ENCODE peak calls at places on chromosome 11, in seven cellular contexts. W is IMR-90, Z is neuronal stem cell, J is mesenchymal stem cell, S is H9, Y is mesendoderm, H is H1. F is an unnamed sample.

GRCh38 chr11:17918049-17918605 is 94.7 kb downstream of the SERGEF start:
- DNase-seq in W (no peak), Z (no peak), J (no peak), S (peak; percentile 48), Y (no peak), H (no peak), F (peak; percentile 23)

GRCh38 chr11:118415739-118416068 is 14.3 kb downstream of the ATP5MG start:
- DNase-seq in W (peak; percentile 98), Z (no peak), J (peak; percentile 95), S (peak; percentile 73), Y (peak; percentile 99), H (peak; percentile 49), F (peak; percentile 82)

GRCh38 chr11:115657586-115657985 is 153.4 kb upstream of the CADM1 start:
- DNase-seq in W (peak; percentile 70), Z (no peak), J (no peak), S (no peak), Y (no peak), H (no peak), F (no peak)

GRCh38 chr11:88979641-88980040 is 86.1 kb downstream of the GRM5 start:
- DNase-seq in W (peak; percentile 76), Z (no peak), J (peak; percentile 6), S (no peak), Y (peak; percentile 43), H (no peak), F (no peak)

GRCh38 chr11:92828576-92828975 is 140.9 kb upstream of the MTNR1B start:
- DNase-seq in W (no peak), Z (peak; percentile 17), J (no peak), S (no peak), Y (peak; percentile 51), H (no peak), F (no peak)

GRCh38 chr11:133388260-133388659 is 144.0 kb downstream of the OPCML start:
- DNase-seq in W (no peak), Z (no peak), J (no peak), S (no peak), Y (no peak), H (no peak), F (no peak)

GRCh38 chr11:74024630-74025029 is 15.7 kb upstream of the UCP3 start:
- DNase-seq in W (peak; percentile 92), Z (no peak), J (peak; percentile 89), S (no peak), Y (no peak), H (no peak), F (no peak)

GRCh38 chr11:15208570-15209222 is 94.0 kb downstream of the INSC start:
- DNase-seq in W (peak; percentile 53), Z (peak; percentile 80), J (peak; percentile 65), S (peak; percentile 88), Y (peak; percentile 74), H (peak; percentile 92), F (peak; percentile 81)

GRCh38 chr11:44174846-44175245 is 79.4 kb downstream of the EXT2 start:
- DNase-seq in W (no peak), Z (no peak), J (no peak), S (no peak), Y (no peak), H (no peak), F (no peak)

GRCh38 chr11:123434911-123435310 is 4.8 kb downstream of the GRAMD1B start:
- DNase-seq in W (no peak), Z (peak; percentile 69), J (no peak), S (no peak), Y (peak; percentile 89), H (no peak), F (peak; percentile 58)
- H3K4ac ChIP-seq in W (no peak overlapping the region), Z (no peak overlapping the region), J (no peak overlapping the region), S (no peak overlapping the region), Y (no peak overlapping the region), H (no peak overlapping the region), F (no peak overlapping the region)

DNA sequence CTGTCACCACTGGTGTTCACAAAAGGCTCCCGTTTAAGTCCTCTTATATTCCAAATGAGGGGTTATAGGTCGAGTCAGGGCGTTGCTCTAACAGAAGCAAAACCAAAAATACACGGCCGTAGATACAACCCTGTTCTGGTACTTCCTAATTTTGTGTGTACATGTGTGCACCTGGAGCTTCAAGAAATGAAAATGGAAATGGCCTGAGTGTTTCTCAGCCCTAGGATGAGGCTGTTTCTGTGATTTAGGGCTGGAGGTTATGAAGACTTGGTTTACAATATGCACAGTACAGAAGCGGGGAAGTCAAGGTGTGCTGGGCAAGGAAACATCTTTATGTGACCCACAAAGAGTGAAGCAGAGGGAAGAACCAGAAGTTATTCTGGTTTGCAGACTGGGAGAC is 110.4 kb upstream of the OR4B1 start:
- DNase-seq in W (no peak), Z (no peak), J (no peak), S (no peak), Y (no peak), H (no peak), F (no peak)
- H3K4me1 ChIP-seq in W (peaks cover 11% of the 10 kb centered on the region), Z (peaks cover 15% of the 10 kb centered on the region), J (peaks cover 37% of the 10 kb centered on the region), S (peaks cover 4% of the 10 kb centered on the region), Y (peaks cover 3% of the 10 kb centered on the region), H (peaks cover 3% of the 10 kb centered on the region), F (peaks cover 3% of the 10 kb centered on the region)

DNA sequence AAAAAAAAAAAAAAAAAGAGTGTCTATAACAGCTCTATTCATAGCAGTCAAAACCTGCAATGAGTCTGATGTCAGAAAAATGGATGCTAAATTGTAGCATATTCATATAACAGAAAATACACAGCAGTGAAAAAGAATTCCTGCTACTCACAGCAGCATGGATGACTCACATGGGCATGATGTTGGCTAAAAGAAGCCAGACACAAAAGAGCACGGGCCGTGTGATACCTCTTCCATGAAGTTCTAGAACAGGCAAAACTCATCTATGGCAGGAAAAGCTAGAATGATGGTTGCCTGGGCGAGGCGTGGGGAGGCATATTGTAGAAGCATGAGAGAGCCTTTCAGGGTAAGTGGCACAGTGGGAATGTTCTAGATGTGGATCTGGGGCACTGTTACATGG is 18.9 kb downstream of the PLAAT3 start:
- DNase-seq in W (peak; percentile 56), Z (no peak), J (no peak), S (no peak), Y (no peak), H (no peak), F (no peak)
- H2BK5ac ChIP-seq in W (no peak overlapping the region), Z (no peak overlapping the region), J (no peak overlapping the region), S (no peak overlapping the region), Y (no peak overlapping the region), H (no peak overlapping the region), F (no peak overlapping the region)

GRCh38 chr11:813440-814096 is 3.8 kb downstream of the RPLP2 start:
- DNase-seq in W (no peak), Z (no peak), J (no peak), S (no peak), Y (no peak), H (no peak), F (no peak)
- H3K4ac ChIP-seq in W (no peak overlapping the region), Z (no peak overlapping the region), J (no peak overlapping the region), S (no peak overlapping the region), Y (no peak overlapping the region), H (no peak overlapping the region), F (no peak overlapping the region)

DNA sequence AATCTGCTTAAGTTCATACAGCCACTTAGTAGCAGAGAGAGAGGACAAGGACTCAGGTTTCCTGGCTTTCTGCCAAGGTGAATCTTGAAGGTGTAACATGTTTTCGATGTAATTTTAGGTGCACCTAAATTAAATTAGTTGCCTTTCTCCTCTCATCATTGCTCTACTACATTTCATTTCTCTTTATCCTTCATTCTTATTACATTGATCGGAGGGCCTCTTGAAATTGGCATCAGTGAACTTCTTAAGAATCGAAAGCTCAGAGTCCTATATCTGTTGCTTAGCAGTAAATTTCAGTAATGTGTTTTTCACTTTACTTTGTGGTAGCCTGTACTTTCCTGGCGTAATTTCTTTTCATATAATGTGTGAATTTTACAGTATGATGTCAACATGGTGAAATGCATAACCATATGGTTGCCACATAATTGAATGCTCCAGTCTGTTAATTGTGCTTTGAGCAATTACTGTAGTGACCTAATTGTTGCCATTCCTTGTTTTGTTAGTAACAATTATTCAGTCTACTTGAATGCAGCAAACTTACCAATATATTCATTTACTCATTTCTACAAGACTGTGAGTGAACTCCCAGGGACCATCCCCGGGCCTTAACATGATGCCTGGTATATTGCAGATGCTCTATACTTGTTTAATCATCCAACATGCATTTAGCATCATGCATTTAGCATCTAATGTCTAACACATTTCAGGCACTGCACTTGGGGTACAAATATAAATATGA is 138.1 kb downstream of the MAML2 start:
- DNase-seq in W (no peak), Z (no peak), J (no peak), S (no peak), Y (no peak), H (no peak), F (no peak)
- H3K4me1 ChIP-seq in W (peaks cover 3% of the 10 kb centered on the region), Z (peaks cover 13% of the 10 kb centered on the region), J (peaks cover 5% of the 10 kb centered on the region), S (peaks cover 4% of the 10 kb centered on the region), Y (peaks cover 4% of the 10 kb centered on the region), H (no peaks in the 10 kb centered on the region), F (peaks cover 10% of the 10 kb centered on the region)

DNA sequence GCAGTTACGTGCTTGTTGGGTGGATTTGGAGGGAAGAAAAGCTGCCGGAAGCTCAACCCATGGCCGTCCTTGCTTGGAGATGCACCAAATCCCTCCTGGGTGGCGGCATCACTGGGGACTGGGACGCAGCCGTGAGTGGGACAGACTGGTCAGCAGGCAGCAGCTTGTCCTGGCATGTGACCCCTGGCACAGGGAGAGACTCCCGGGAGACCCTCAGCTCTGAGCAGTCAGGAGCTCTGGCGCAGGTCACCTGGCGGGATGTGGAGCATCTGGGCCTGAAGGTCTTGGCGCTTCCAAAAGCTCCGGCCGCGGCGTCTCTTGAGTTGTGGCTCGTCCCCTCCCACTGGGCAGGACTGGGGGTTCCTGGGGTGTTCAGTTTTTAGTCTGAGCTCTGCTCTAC is 26.3 kb downstream of the PTDSS2 start:
- DNase-seq in W (no peak), Z (no peak), J (no peak), S (no peak), Y (no peak), H (no peak), F (no peak)
- H2BK5ac ChIP-seq in W (no peak overlapping the region), Z (no peak overlapping the region), J (no peak overlapping the region), S (no peak overlapping the region), Y (no peak overlapping the region), H (peak overlapping the region; percentile 32), F (no peak overlapping the region)